ENCODE peak calls at places on chromosome 16, in four cellular contexts. W, D, V and B are unnamed samples.

GRCh38 chr16:15510992-15511391 is 76.6 kb downstream of the BMERB1 start:
- DNase-seq in W (no peak), D (no peak), V (no peak), B (no peak)

GRCh38 chr16:70634861-70635260 is 11.5 kb upstream of the IL34 start:
- DNase-seq in W (no peak), D (no peak), V (no peak), B (no peak)

GRCh38 chr16:76345093-76345735 is 68.0 kb downstream of the CNTNAP4 start:
- DNase-seq in W (no peak), D (no peak), V (no peak), B (no peak)

GRCh38 chr16:5838071-5838470 is 740.5 kb upstream of the EEF2KMT start:
- DNase-seq in W (no peak), D (no peak), V (no peak), B (no peak)

GRCh38 chr16:1960665-1961630 is 1.6 kb downstream of the NDUFB10 start:
- DNase-seq in W (no peak), D (no peak), V (peak), B (no peak)

GRCh38 chr16:79839851-79840321 is 239.3 kb upstream of the MAF start:
- DNase-seq in W (no peak), D (no peak), V (no peak), B (no peak)

GRCh38 chr16:1438229-1439057 is 5.9 kb downstream of the CCDC154 start:
- DNase-seq in W (no peak), D (no peak), V (peak), B (no peak)

GRCh38 chr16:48492131-48492530 is 106.9 kb upstream of the SIAH1 start:
- DNase-seq in W (no peak), D (no peak), V (no peak), B (no peak)

GRCh38 chr16:72134507-72134906 is 37.4 kb downstream of the PMFBP1 start:
- DNase-seq in W (no peak), D (no peak), V (no peak), B (no peak)

GRCh38 chr16:11560701-11561439 is 25.8 kb downstream of the LITAF start:
- DNase-seq in W (no peak), D (no peak), V (no peak), B (no peak)

GRCh38 chr16:80652441-80652840 is 111.6 kb downstream of the DYNLRB2 start:
- DNase-seq in W (no peak), D (no peak), V (no peak), B (no peak)

GRCh38 chr16:53666816-53667415 is 36.7 kb downstream of the RPGRIP1L start:
- DNase-seq in W (no peak), D (peak), V (no peak), B (no peak)

GRCh38 chr16:76204249-76204648 is 73.0 kb upstream of the CNTNAP4 start:
- DNase-seq in W (no peak), D (no peak), V (no peak), B (no peak)

GRCh38 chr16:69340095-69340644 is 598 bp downstream of the NIP7 start:
- DNase-seq in W (no peak), D (no peak), V (no peak), B (no peak)

GRCh38 chr16:2196162-2196980 is at the start of gene CASKIN1:
- DNase-seq in W (no peak), D (no peak), V (peak), B (no peak)

GRCh38 chr16:75593308-75593707 is 27.1 kb downstream of the GABARAPL2 start:
- DNase-seq in W (no peak), D (no peak), V (no peak), B (no peak)

GRCh38 chr16:81128726-81129524 is 32.7 kb upstream of the GCSH start:
- DNase-seq in W (no peak), D (no peak), V (no peak), B (no peak)

GRCh38 chr16:85395207-85395912 is 217.8 kb upstream of the GSE1 start:
- DNase-seq in W (no peak), D (peak), V (peak), B (peak)